ENCODE peak calls at places on chromosomes 4 and X, in eight cellular contexts. One of them, this sample, is unnamed.

GRCh38 chrX:109187473-109188168 is 294.3 kb downstream of the GUCY2F start:
- DNase-seq in heart right ventricle: no peak
- DNase-seq in GM04504: no peak
- DNase-seq in cardiac muscle cell: no peak
- DNase-seq in NCI-H748 treated with DMSO at 0.1 percent for 48 hours: no peak
- DNase-seq in RPMI8226: no peak
- DNase-seq in stimulated activated CD4-positive, alpha-beta T cell treated with anti-CD3 and anti-CD28 coated beads, Interleukin-12 subunit alpha, Interleukin-12 subunit beta, amount 100 ng/mL, for 48 hours: no peak
- DNase-seq in effector memory CD8-positive, alpha-beta T cell: no peak
- DNase-seq in this sample: no peak

GRCh38 chr4:25767877-25768475 is 94.8 kb downstream of the SEL1L3 start:
- DNase-seq in NCI-H748 treated with DMSO at 0.1 percent for 48 hours: peak; percentile 25
- DNase-seq in RPMI8226: peak; percentile 37
- DNase-seq in cardiac muscle cell: peak; percentile 80
- DNase-seq in GM04504: peak; percentile 51
- DNase-seq in heart right ventricle: peak; percentile 73
- DNase-seq in effector memory CD8-positive, alpha-beta T cell: peak; percentile 2
- DNase-seq in stimulated activated CD4-positive, alpha-beta T cell treated with anti-CD3 and anti-CD28 coated beads, Interleukin-12 subunit alpha, Interleukin-12 subunit beta, amount 100 ng/mL, for 48 hours: no peak
- DNase-seq in this sample: no peak

GRCh38 chr4:17276821-17277220 is 235.1 kb downstream of the QDPR start:
- DNase-seq in RPMI8226: no peak
- DNase-seq in stimulated activated CD4-positive, alpha-beta T cell treated with anti-CD3 and anti-CD28 coated beads, Interleukin-12 subunit alpha, Interleukin-12 subunit beta, amount 100 ng/mL, for 48 hours: no peak
- DNase-seq in NCI-H748 treated with DMSO at 0.1 percent for 48 hours: no peak
- DNase-seq in effector memory CD8-positive, alpha-beta T cell: no peak
- DNase-seq in cardiac muscle cell: no peak
- DNase-seq in GM04504: no peak
- DNase-seq in heart right ventricle: peak; percentile 17
- DNase-seq in this sample: no peak

GRCh38 chrX:2572740-2573139 is 72.0 kb upstream of the DHRSX start:
- DNase-seq in NCI-H748 treated with DMSO at 0.1 percent for 48 hours: peak; percentile 14
- DNase-seq in RPMI8226: no peak
- DNase-seq in cardiac muscle cell: no peak
- DNase-seq in GM04504: no peak
- DNase-seq in stimulated activated CD4-positive, alpha-beta T cell treated with anti-CD3 and anti-CD28 coated beads, Interleukin-12 subunit alpha, Interleukin-12 subunit beta, amount 100 ng/mL, for 48 hours: no peak
- DNase-seq in heart right ventricle: no peak
- DNase-seq in effector memory CD8-positive, alpha-beta T cell: no peak
- DNase-seq in this sample: no peak

GRCh38 chr4:43337707-43338106 is 445.2 kb downstream of the GRXCR1 start:
- DNase-seq in effector memory CD8-positive, alpha-beta T cell: no peak
- DNase-seq in heart right ventricle: no peak
- DNase-seq in RPMI8226: no peak
- DNase-seq in stimulated activated CD4-positive, alpha-beta T cell treated with anti-CD3 and anti-CD28 coated beads, Interleukin-12 subunit alpha, Interleukin-12 subunit beta, amount 100 ng/mL, for 48 hours: no peak
- DNase-seq in cardiac muscle cell: no peak
- DNase-seq in NCI-H748 treated with DMSO at 0.1 percent for 48 hours: no peak
- DNase-seq in GM04504: peak; percentile 8
- DNase-seq in this sample: no peak

GRCh38 chrX:29299689-29300088 is 712.4 kb downstream of the IL1RAPL1 start:
- DNase-seq in RPMI8226: no peak
- DNase-seq in NCI-H748 treated with DMSO at 0.1 percent for 48 hours: peak; percentile 87
- DNase-seq in GM04504: no peak
- DNase-seq in stimulated activated CD4-positive, alpha-beta T cell treated with anti-CD3 and anti-CD28 coated beads, Interleukin-12 subunit alpha, Interleukin-12 subunit beta, amount 100 ng/mL, for 48 hours: no peak
- DNase-seq in effector memory CD8-positive, alpha-beta T cell: no peak
- DNase-seq in cardiac muscle cell: no peak
- DNase-seq in heart right ventricle: no peak
- DNase-seq in this sample: no peak

GRCh38 chrX:106684207-106684606 is 42.3 kb upstream of the RNF128 start:
- DNase-seq in cardiac muscle cell: no peak
- DNase-seq in effector memory CD8-positive, alpha-beta T cell: no peak
- DNase-seq in RPMI8226: no peak
- DNase-seq in GM04504: no peak
- DNase-seq in NCI-H748 treated with DMSO at 0.1 percent for 48 hours: no peak
- DNase-seq in stimulated activated CD4-positive, alpha-beta T cell treated with anti-CD3 and anti-CD28 coated beads, Interleukin-12 subunit alpha, Interleukin-12 subunit beta, amount 100 ng/mL, for 48 hours: no peak
- DNase-seq in heart right ventricle: no peak
- DNase-seq in this sample: no peak

GRCh38 chr4:151173751-151174325 is 74.4 kb downstream of the RPS3A start:
- DNase-seq in effector memory CD8-positive, alpha-beta T cell: no peak
- DNase-seq in heart right ventricle: peak; percentile 13
- DNase-seq in RPMI8226: no peak
- DNase-seq in NCI-H748 treated with DMSO at 0.1 percent for 48 hours: no peak
- DNase-seq in cardiac muscle cell: no peak
- DNase-seq in GM04504: no peak
- DNase-seq in stimulated activated CD4-positive, alpha-beta T cell treated with anti-CD3 and anti-CD28 coated beads, Interleukin-12 subunit alpha, Interleukin-12 subunit beta, amount 100 ng/mL, for 48 hours: no peak
- DNase-seq in this sample: no peak

GRCh38 chr4:122764071-122764807 is 31.7 kb downstream of the BBS12 start:
- DNase-seq in NCI-H748 treated with DMSO at 0.1 percent for 48 hours: no peak
- DNase-seq in cardiac muscle cell: no peak
- DNase-seq in GM04504: no peak
- DNase-seq in heart right ventricle: no peak
- DNase-seq in stimulated activated CD4-positive, alpha-beta T cell treated with anti-CD3 and anti-CD28 coated beads, Interleukin-12 subunit alpha, Interleukin-12 subunit beta, amount 100 ng/mL, for 48 hours: no peak
- DNase-seq in RPMI8226: no peak
- DNase-seq in effector memory CD8-positive, alpha-beta T cell: no peak
- DNase-seq in this sample: no peak

GRCh38 chr4:53532521-53532920 is 58.8 kb downstream of the LNX1 start:
- DNase-seq in stimulated activated CD4-positive, alpha-beta T cell treated with anti-CD3 and anti-CD28 coated beads, Interleukin-12 subunit alpha, Interleukin-12 subunit beta, amount 100 ng/mL, for 48 hours: no peak
- DNase-seq in cardiac muscle cell: no peak
- DNase-seq in RPMI8226: no peak
- DNase-seq in heart right ventricle: no peak
- DNase-seq in NCI-H748 treated with DMSO at 0.1 percent for 48 hours: no peak
- DNase-seq in GM04504: no peak
- DNase-seq in effector memory CD8-positive, alpha-beta T cell: no peak
- DNase-seq in this sample: no peak

GRCh38 chr4:119730644-119730995 is 102.0 kb upstream of the PDE5A start:
- DNase-seq in effector memory CD8-positive, alpha-beta T cell: no peak
- DNase-seq in cardiac muscle cell: no peak
- DNase-seq in stimulated activated CD4-positive, alpha-beta T cell treated with anti-CD3 and anti-CD28 coated beads, Interleukin-12 subunit alpha, Interleukin-12 subunit beta, amount 100 ng/mL, for 48 hours: no peak
- DNase-seq in GM04504: no peak
- DNase-seq in NCI-H748 treated with DMSO at 0.1 percent for 48 hours: no peak
- DNase-seq in RPMI8226: no peak
- DNase-seq in heart right ventricle: no peak
- DNase-seq in this sample: no peak

GRCh38 chrX:118116308-118117068 is at the start of gene KLHL13:
- DNase-seq in GM04504: no peak
- DNase-seq in stimulated activated CD4-positive, alpha-beta T cell treated with anti-CD3 and anti-CD28 coated beads, Interleukin-12 subunit alpha, Interleukin-12 subunit beta, amount 100 ng/mL, for 48 hours: no peak
- DNase-seq in heart right ventricle: peak; percentile 31
- DNase-seq in cardiac muscle cell: peak; percentile 64
- DNase-seq in effector memory CD8-positive, alpha-beta T cell: no peak
- DNase-seq in NCI-H748 treated with DMSO at 0.1 percent for 48 hours: peak; percentile 9
- DNase-seq in RPMI8226: no peak
- DNase-seq in this sample: no peak

GRCh38 chr4:24793219-24794005 is 2.0 kb upstream of the SOD3 start:
- DNase-seq in stimulated activated CD4-positive, alpha-beta T cell treated with anti-CD3 and anti-CD28 coated beads, Interleukin-12 subunit alpha, Interleukin-12 subunit beta, amount 100 ng/mL, for 48 hours: no peak
- DNase-seq in effector memory CD8-positive, alpha-beta T cell: no peak
- DNase-seq in heart right ventricle: no peak
- DNase-seq in RPMI8226: peak; percentile 3
- DNase-seq in cardiac muscle cell: peak; percentile 11
- DNase-seq in NCI-H748 treated with DMSO at 0.1 percent for 48 hours: no peak
- DNase-seq in GM04504: no peak
- DNase-seq in this sample: peak; percentile 11

This sample was measured in NCI-H526 treated with DMSO at 0.1 percent for 48 hours.